ENCODE peak calls at places on chromosomes 4 and X, in six cellular contexts. U is NCI-H2107, F is breast epithelium, W is WERI-Rb-1, Y is hepatocyte, X is pons. D is an unnamed sample.

GRCh38 chr4:47074836-47075235 is 43.5 kb downstream of the GABRB1 start:
- DNase-seq in Y (no peak), W (no peak), U (no peak), F (no peak), X (no peak), D (no peak)

GRCh38 chr4:135418353-135418752 is 1216.8 kb upstream of the PABPC4L start:
- DNase-seq in Y (no peak), F (no peak), X (peak), W (peak), U (no peak), D (no peak)

GRCh38 chrX:6909396-6909795 is 238.1 kb upstream of the STS start:
- DNase-seq in X (no peak), W (no peak), Y (no peak), F (no peak), U (no peak), D (no peak)

GRCh38 chrX:118685393-118685792 is 42.0 kb upstream of the IL13RA1 start:
- DNase-seq in U (no peak), X (no peak), Y (no peak), W (no peak), F (no peak), D (no peak)

GRCh38 chr4:160319868-160320260 is 1217.0 kb downstream of the RAPGEF2 start:
- DNase-seq in U (no peak), Y (no peak), F (no peak), X (no peak), W (no peak), D (no peak)

GRCh38 chr4:25172964-25173917 is 13.0 kb upstream of the SEPSECS start:
- DNase-seq in F (peak), X (peak), W (no peak), Y (peak), U (no peak), D (peak)

GRCh38 chr4:2977116-2978097 is 14.0 kb downstream of the GRK4 start:
- DNase-seq in Y (peak), F (no peak), W (no peak), X (peak), U (no peak), D (no peak)

GRCh38 chr4:12635629-12636028 is 848.5 kb downstream of the RAB28 start:
- DNase-seq in X (no peak), F (no peak), Y (no peak), U (no peak), W (no peak), D (no peak)

GRCh38 chrX:23826653-23827052 is 43.7 kb downstream of the SAT1 start:
- DNase-seq in W (no peak), Y (no peak), U (no peak), F (no peak), X (no peak), D (no peak)

GRCh38 chrX:57573754-57574153 is 18.1 kb upstream of the ZXDB start:
- DNase-seq in W (no peak), F (no peak), U (no peak), X (peak), Y (no peak), D (peak)

GRCh38 chrX:132740316-132741123 is 217.9 kb downstream of the HS6ST2 start:
- DNase-seq in U (no peak), X (no peak), F (no peak), Y (no peak), W (no peak), D (peak)

GRCh38 chr4:38310446-38311043 is 350.3 kb downstream of the PTTG2 start:
- DNase-seq in W (no peak), U (no peak), X (no peak), F (no peak), Y (no peak), D (peak)

GRCh38 chr4:6953751-6954380 is 44.2 kb downstream of the TBC1D14 start:
- DNase-seq in W (no peak), F (peak), U (no peak), X (no peak), Y (peak), D (no peak)

GRCh38 chr4:54228563-54229501 is at the start of gene PDGFRA:
- DNase-seq in X (peak), F (peak), U (no peak), W (no peak), Y (peak), D (peak)

GRCh38 chrX:19791562-19791961 is 95.8 kb downstream of the SH3KBP1 start:
- DNase-seq in F (no peak), X (no peak), U (no peak), W (no peak), Y (no peak), D (no peak)

GRCh38 chrX:78693547-78693946 is 34.4 kb upstream of the RTL3 start:
- DNase-seq in U (no peak), W (no peak), X (no peak), Y (no peak), F (no peak), D (no peak)

GRCh38 chrX:71556026-71556425 is 22.2 kb upstream of the GCNA start:
- DNase-seq in U (no peak), X (no peak), F (no peak), Y (no peak), W (no peak), D (no peak)

GRCh38 chr4:126750723-126751122 is 882.0 kb upstream of the INTU start:
- DNase-seq in X (no peak), Y (no peak), U (no peak), W (no peak), F (no peak), D (no peak)

GRCh38 chr4:46329118-46329976 is 60.6 kb downstream of the GABRA2 start:
- DNase-seq in F (no peak), Y (peak), U (no peak), X (peak), W (peak), D (peak)

GRCh38 chrX:144586756-144587155 is 660.5 kb upstream of the SPANXN1 start:
- DNase-seq in W (no peak), X (no peak), Y (peak), F (no peak), U (no peak), D (peak)

GRCh38 chr4:182354867-182355266 is 111.7 kb downstream of the TENM3 start:
- DNase-seq in F (no peak), X (no peak), Y (no peak), U (no peak), W (no peak), D (peak)

GRCh38 chr4:11525085-11525484 is 96.4 kb upstream of the HS3ST1 start:
- DNase-seq in F (no peak), X (no peak), W (no peak), Y (no peak), U (no peak), D (no peak)

GRCh38 chr4:123896446-123897071 is 500.0 kb downstream of the SPRY1 start:
- DNase-seq in X (no peak), W (no peak), Y (no peak), U (no peak), F (no peak), D (no peak)

GRCh38 chrX:102863735-102864134 is 73.3 kb upstream of the RAB40AL start:
- DNase-seq in Y (peak), F (peak), X (peak), U (peak), W (peak), D (peak)

GRCh38 chrX:30309139-30309571 is at the start of gene NR0B1:
- DNase-seq in Y (peak), W (peak), U (no peak), F (no peak), X (no peak), D (no peak)

GRCh38 chr4:122458625-122459024 is 2.1 kb upstream of the IL2 start:
- DNase-seq in U (no peak), F (no peak), W (no peak), X (peak), Y (peak), D (no peak)

GRCh38 chrX:118971552-118971951 is 2.9 kb upstream of the LONRF3 start:
- DNase-seq in Y (no peak), W (no peak), U (no peak), X (no peak), F (no peak), D (no peak)

GRCh38 chr4:1085404-1085799 is 28.0 kb downstream of the RNF212 start:
- DNase-seq in U (no peak), Y (no peak), F (no peak), W (no peak), X (no peak), D (no peak)